ENCODE peak calls at places on chromosomes 5 and 9, in ten cellular contexts. One of them, this sample, is unnamed.

GRCh38 chr5:61298580-61298979 is 33.5 kb upstream of the ZSWIM6 start:
- DNase-seq in fibroblast of lung: peak; percentile 80
- DNase-seq in SJSA1: no peak
- DNase-seq in HepG2: peak; percentile 27
- DNase-seq in heart left ventricle: no peak
- DNase-seq in CD8-positive, alpha-beta T cell: no peak
- DNase-seq in left ventricle myocardium inferior: no peak
- DNase-seq in A549: no peak
- DNase-seq in endothelial cell of umbilical vein: peak; percentile 64
- DNase-seq in IMR-90: peak; percentile 89
- DNase-seq in this sample: no peak

GRCh38 chr5:1322955-1323802 is 21.7 kb downstream of the CLPTM1L start:
- DNase-seq in left ventricle myocardium inferior: no peak
- DNase-seq in CD8-positive, alpha-beta T cell: no peak
- DNase-seq in fibroblast of lung: no peak
- DNase-seq in IMR-90: no peak
- DNase-seq in A549: no peak
- DNase-seq in endothelial cell of umbilical vein: no peak
- DNase-seq in heart left ventricle: no peak
- DNase-seq in HepG2: no peak
- DNase-seq in SJSA1: no peak
- DNase-seq in this sample: no peak

GRCh38 chr9:104858271-104858670 is 69.7 kb downstream of the ABCA1 start:
- DNase-seq in IMR-90: peak; percentile 75
- DNase-seq in left ventricle myocardium inferior: no peak
- DNase-seq in A549: no peak
- DNase-seq in fibroblast of lung: peak; percentile 88
- DNase-seq in endothelial cell of umbilical vein: no peak
- DNase-seq in SJSA1: no peak
- DNase-seq in HepG2: no peak
- DNase-seq in CD8-positive, alpha-beta T cell: no peak
- DNase-seq in heart left ventricle: no peak
- DNase-seq in this sample: no peak

GRCh38 chr5:115179068-115179958 is 9.6 kb upstream of the TRIM36 start:
- DNase-seq in endothelial cell of umbilical vein: no peak
- DNase-seq in CD8-positive, alpha-beta T cell: no peak
- DNase-seq in left ventricle myocardium inferior: no peak
- DNase-seq in heart left ventricle: no peak
- DNase-seq in IMR-90: no peak
- DNase-seq in HepG2: no peak
- DNase-seq in SJSA1: no peak
- DNase-seq in fibroblast of lung: peak; percentile 20
- DNase-seq in A549: no peak
- DNase-seq in this sample: no peak

GRCh38 chr5:39675676-39676075 is 250.9 kb upstream of the DAB2 start:
- DNase-seq in CD8-positive, alpha-beta T cell: no peak
- DNase-seq in A549: no peak
- DNase-seq in IMR-90: no peak
- DNase-seq in heart left ventricle: no peak
- DNase-seq in left ventricle myocardium inferior: no peak
- DNase-seq in SJSA1: peak; percentile 47
- DNase-seq in HepG2: no peak
- DNase-seq in endothelial cell of umbilical vein: no peak
- DNase-seq in fibroblast of lung: no peak
- DNase-seq in this sample: no peak

GRCh38 chr9:120941046-120941770 is 14.6 kb upstream of the TRAF1 start:
- DNase-seq in left ventricle myocardium inferior: no peak
- DNase-seq in heart left ventricle: no peak
- DNase-seq in fibroblast of lung: peak; percentile 59
- DNase-seq in HepG2: no peak
- DNase-seq in endothelial cell of umbilical vein: no peak
- DNase-seq in A549: peak; percentile 56
- DNase-seq in CD8-positive, alpha-beta T cell: no peak
- DNase-seq in IMR-90: peak; percentile 60
- DNase-seq in SJSA1: no peak
- DNase-seq in this sample: no peak

GRCh38 chr5:14341571-14342225 is 198.6 kb downstream of the TRIO start:
- DNase-seq in HepG2: no peak
- DNase-seq in CD8-positive, alpha-beta T cell: no peak
- DNase-seq in A549: no peak
- DNase-seq in SJSA1: no peak
- DNase-seq in heart left ventricle: no peak
- DNase-seq in left ventricle myocardium inferior: no peak
- DNase-seq in endothelial cell of umbilical vein: peak; percentile 18
- DNase-seq in IMR-90: no peak
- DNase-seq in fibroblast of lung: no peak
- DNase-seq in this sample: no peak

GRCh38 chr9:8718121-8718725 is 918.6 kb upstream of the DMAC1 start:
- DNase-seq in HepG2: no peak
- DNase-seq in CD8-positive, alpha-beta T cell: no peak
- DNase-seq in heart left ventricle: no peak
- DNase-seq in IMR-90: peak; percentile 65
- DNase-seq in endothelial cell of umbilical vein: peak; percentile 53
- DNase-seq in SJSA1: no peak
- DNase-seq in fibroblast of lung: peak; percentile 87
- DNase-seq in left ventricle myocardium inferior: no peak
- DNase-seq in A549: no peak
- DNase-seq in this sample: no peak

GRCh38 chr5:158433634-158434033 is 574.7 kb upstream of the CLINT1 start:
- DNase-seq in SJSA1: no peak
- DNase-seq in endothelial cell of umbilical vein: no peak
- DNase-seq in left ventricle myocardium inferior: no peak
- DNase-seq in HepG2: no peak
- DNase-seq in A549: no peak
- DNase-seq in fibroblast of lung: no peak
- DNase-seq in IMR-90: no peak
- DNase-seq in CD8-positive, alpha-beta T cell: no peak
- DNase-seq in heart left ventricle: no peak
- DNase-seq in this sample: no peak

GRCh38 chr5:158434749-158435148 is 575.8 kb upstream of the CLINT1 start:
- DNase-seq in heart left ventricle: no peak
- DNase-seq in fibroblast of lung: no peak
- DNase-seq in HepG2: no peak
- DNase-seq in IMR-90: no peak
- DNase-seq in SJSA1: no peak
- DNase-seq in endothelial cell of umbilical vein: no peak
- DNase-seq in A549: no peak
- DNase-seq in left ventricle myocardium inferior: no peak
- DNase-seq in CD8-positive, alpha-beta T cell: no peak
- DNase-seq in this sample: no peak

GRCh38 chr5:158430166-158430828 is 571.4 kb upstream of the CLINT1 start:
- DNase-seq in A549: no peak
- DNase-seq in endothelial cell of umbilical vein: no peak
- DNase-seq in HepG2: no peak
- DNase-seq in IMR-90: no peak
- DNase-seq in CD8-positive, alpha-beta T cell: no peak
- DNase-seq in SJSA1: no peak
- DNase-seq in fibroblast of lung: no peak
- DNase-seq in heart left ventricle: no peak
- DNase-seq in left ventricle myocardium inferior: no peak
- DNase-seq in this sample: no peak

GRCh38 chr5:158429564-158429963 is 570.6 kb upstream of the CLINT1 start:
- DNase-seq in fibroblast of lung: no peak
- DNase-seq in IMR-90: no peak
- DNase-seq in endothelial cell of umbilical vein: no peak
- DNase-seq in SJSA1: no peak
- DNase-seq in CD8-positive, alpha-beta T cell: no peak
- DNase-seq in HepG2: no peak
- DNase-seq in left ventricle myocardium inferior: no peak
- DNase-seq in heart left ventricle: no peak
- DNase-seq in A549: no peak
- DNase-seq in this sample: no peak

GRCh38 chr5:158431369-158432029 is 572.6 kb upstream of the CLINT1 start:
- DNase-seq in left ventricle myocardium inferior: no peak
- DNase-seq in A549: no peak
- DNase-seq in endothelial cell of umbilical vein: no peak
- DNase-seq in IMR-90: no peak
- DNase-seq in HepG2: no peak
- DNase-seq in fibroblast of lung: no peak
- DNase-seq in SJSA1: no peak
- DNase-seq in CD8-positive, alpha-beta T cell: no peak
- DNase-seq in heart left ventricle: peak; percentile 34
- DNase-seq in this sample: no peak
- H3K9me3 ChIP-seq in left ventricle myocardium inferior: peaks cover 13% of the 10 kb centered on the region
- H3K9me3 ChIP-seq in A549: no peaks in the 10 kb centered on the region
- H3K9me3 ChIP-seq in endothelial cell of umbilical vein: no peaks in the 10 kb centered on the region
- H3K9me3 ChIP-seq in IMR-90: no peaks in the 10 kb centered on the region
- H3K9me3 ChIP-seq in HepG2: peaks cover 26% of the 10 kb centered on the region
- H3K9me3 ChIP-seq in fibroblast of lung: no peaks in the 10 kb centered on the region
- H3K9me3 ChIP-seq in SJSA1: no peaks in the 10 kb centered on the region
- H3K9me3 ChIP-seq in CD8-positive, alpha-beta T cell: no peaks in the 10 kb centered on the region
- H3K9me3 ChIP-seq in heart left ventricle: no peaks in the 10 kb centered on the region
- H3K9me3 ChIP-seq in this sample: no peaks in the 10 kb centered on the region

DNA sequence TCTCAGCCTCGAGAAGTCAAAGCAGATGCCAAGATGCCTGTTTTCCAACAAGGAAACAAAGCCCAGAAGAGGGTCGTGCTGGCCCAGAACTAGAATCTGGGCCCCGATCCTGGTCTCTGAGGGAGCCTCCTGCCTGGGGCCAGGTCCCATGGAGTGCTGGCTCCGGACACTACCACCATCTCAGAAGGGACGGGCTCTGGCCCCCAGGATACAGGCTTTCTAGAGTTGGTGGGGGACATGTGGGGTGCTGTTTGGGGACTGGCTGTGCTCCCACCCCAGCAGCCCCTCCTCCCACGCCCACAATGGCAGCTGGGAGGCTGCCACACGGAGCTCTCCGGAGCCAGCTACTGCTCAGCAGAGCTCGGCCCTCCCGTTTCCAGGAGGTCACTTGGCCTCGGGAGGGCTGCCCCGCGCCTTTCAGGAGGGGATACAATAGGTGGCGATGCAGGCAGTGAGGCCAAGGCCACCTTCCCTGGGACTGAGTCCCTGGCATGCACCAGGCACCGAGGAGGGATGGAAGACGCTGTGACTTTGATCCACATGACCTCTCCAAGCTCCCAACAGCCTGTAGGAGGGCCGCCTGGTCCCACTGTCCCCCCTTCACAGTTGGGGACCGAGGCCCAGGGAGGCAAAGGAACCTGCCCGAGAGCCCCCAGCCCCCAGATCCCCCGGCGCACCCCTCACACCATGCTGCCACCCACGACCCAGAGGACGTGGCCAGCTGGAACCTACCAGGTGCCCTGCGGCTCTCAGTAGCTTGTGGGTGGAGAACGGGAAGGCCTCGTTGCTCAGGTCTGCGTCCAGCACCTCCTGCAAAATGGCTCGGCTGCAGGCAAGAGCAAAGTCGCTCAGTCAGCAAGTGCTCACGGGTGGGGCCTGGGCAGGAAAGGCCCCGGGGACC is 48.5 kb downstream of the DBH start:
- DNase-seq in SJSA1: no peak
- DNase-seq in HepG2: no peak
- DNase-seq in heart left ventricle: peak; percentile 27
- DNase-seq in IMR-90: no peak
- DNase-seq in left ventricle myocardium inferior: peak; percentile 31
- DNase-seq in A549: no peak
- DNase-seq in CD8-positive, alpha-beta T cell: no peak
- DNase-seq in endothelial cell of umbilical vein: no peak
- DNase-seq in fibroblast of lung: no peak
- DNase-seq in this sample: no peak
- H3K4me1 ChIP-seq in SJSA1: no peaks in the 10 kb centered on the region
- H3K4me1 ChIP-seq in HepG2: no peaks in the 10 kb centered on the region
- H3K4me1 ChIP-seq in heart left ventricle: peaks cover 31% of the 10 kb centered on the region
- H3K4me1 ChIP-seq in IMR-90: no peaks in the 10 kb centered on the region
- H3K4me1 ChIP-seq in left ventricle myocardium inferior: peaks cover 39% of the 10 kb centered on the region
- H3K4me1 ChIP-seq in A549: no peaks in the 10 kb centered on the region
- H3K4me1 ChIP-seq in CD8-positive, alpha-beta T cell: peaks cover 31% of the 10 kb centered on the region
- H3K4me1 ChIP-seq in endothelial cell of umbilical vein: peaks cover 6% of the 10 kb centered on the region
- H3K4me1 ChIP-seq in fibroblast of lung: peaks cover 6% of the 10 kb centered on the region
- H3K4me1 ChIP-seq in this sample: peaks cover 10% of the 10 kb centered on the region

GRCh38 chr5:139692148-139692547 is 44.0 kb downstream of the CXXC5 start:
- DNase-seq in endothelial cell of umbilical vein: no peak
- DNase-seq in fibroblast of lung: no peak
- DNase-seq in left ventricle myocardium inferior: no peak
- DNase-seq in HepG2: no peak
- DNase-seq in CD8-positive, alpha-beta T cell: no peak
- DNase-seq in A549: no peak
- DNase-seq in SJSA1: no peak
- DNase-seq in heart left ventricle: no peak
- DNase-seq in IMR-90: no peak
- DNase-seq in this sample: no peak

GRCh38 chr5:139688712-139689413 is 40.7 kb downstream of the CXXC5 start:
- DNase-seq in endothelial cell of umbilical vein: no peak
- DNase-seq in SJSA1: no peak
- DNase-seq in A549: no peak
- DNase-seq in heart left ventricle: no peak
- DNase-seq in IMR-90: no peak
- DNase-seq in left ventricle myocardium inferior: no peak
- DNase-seq in HepG2: no peak
- DNase-seq in CD8-positive, alpha-beta T cell: no peak
- DNase-seq in fibroblast of lung: no peak
- DNase-seq in this sample: no peak

GRCh38 chr5:139691275-139691629 is 43.1 kb downstream of the CXXC5 start:
- DNase-seq in fibroblast of lung: no peak
- DNase-seq in CD8-positive, alpha-beta T cell: no peak
- DNase-seq in IMR-90: no peak
- DNase-seq in HepG2: no peak
- DNase-seq in left ventricle myocardium inferior: no peak
- DNase-seq in A549: no peak
- DNase-seq in endothelial cell of umbilical vein: no peak
- DNase-seq in heart left ventricle: no peak
- DNase-seq in SJSA1: no peak
- DNase-seq in this sample: no peak

GRCh38 chr5:139689631-139690384 is 41.7 kb downstream of the CXXC5 start:
- DNase-seq in fibroblast of lung: no peak
- DNase-seq in HepG2: no peak
- DNase-seq in endothelial cell of umbilical vein: peak; percentile 53
- DNase-seq in CD8-positive, alpha-beta T cell: no peak
- DNase-seq in IMR-90: no peak
- DNase-seq in SJSA1: peak; percentile 62
- DNase-seq in heart left ventricle: no peak
- DNase-seq in A549: peak; percentile 41
- DNase-seq in left ventricle myocardium inferior: no peak
- DNase-seq in this sample: no peak

DNA sequence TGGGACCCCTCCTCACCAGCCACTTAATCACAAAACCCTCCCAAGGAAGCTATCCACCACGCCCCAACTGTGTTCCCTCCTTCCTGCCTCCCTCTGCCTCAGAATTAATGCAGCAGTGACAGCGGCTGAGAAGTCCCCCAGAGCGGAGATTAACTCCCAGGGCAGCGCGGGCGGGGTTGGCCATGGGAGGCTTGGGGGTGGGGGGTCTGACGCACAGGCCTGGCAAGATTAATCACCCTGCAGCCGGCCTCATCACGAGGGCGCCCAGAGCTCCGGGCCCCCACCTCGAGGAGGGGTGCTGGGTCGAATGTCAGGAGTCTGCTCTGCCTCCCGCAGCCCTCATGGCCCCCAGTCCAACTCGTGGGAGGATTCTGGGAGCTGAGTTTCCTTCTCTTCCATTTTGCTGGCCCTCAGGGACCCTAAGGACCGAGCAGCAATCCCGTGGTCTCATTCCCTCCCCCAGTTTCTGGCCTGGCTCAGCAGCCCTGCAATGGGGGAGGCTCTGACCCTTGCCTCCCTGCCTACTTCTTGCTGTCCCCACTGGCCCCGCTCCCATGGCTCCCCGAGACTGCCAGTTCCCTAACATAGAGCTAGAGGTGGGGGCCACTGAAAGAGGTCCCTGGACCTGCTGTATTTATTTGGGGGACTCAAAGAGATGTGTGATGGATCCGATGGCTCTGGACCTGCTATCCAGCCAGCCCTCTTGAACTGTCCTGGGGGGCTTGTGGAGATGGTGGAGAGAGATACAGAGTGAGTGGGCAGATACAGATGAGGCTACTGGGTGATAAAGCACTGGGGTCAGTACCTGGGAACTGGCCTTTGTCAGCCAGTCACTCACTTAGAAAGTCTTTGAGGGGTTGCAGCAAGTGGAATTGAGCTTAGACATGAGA is 42.5 kb downstream of the CXXC5 start:
- DNase-seq in A549: no peak
- DNase-seq in heart left ventricle: no peak
- DNase-seq in fibroblast of lung: peak; percentile 77
- DNase-seq in left ventricle myocardium inferior: no peak
- DNase-seq in endothelial cell of umbilical vein: no peak
- DNase-seq in IMR-90: peak; percentile 61
- DNase-seq in HepG2: no peak
- DNase-seq in CD8-positive, alpha-beta T cell: no peak
- DNase-seq in SJSA1: no peak
- DNase-seq in this sample: no peak
- H3K27ac ChIP-seq in A549: peak overlapping the region; percentile 20
- H3K27ac ChIP-seq in heart left ventricle: no peak overlapping the region
- H3K27ac ChIP-seq in fibroblast of lung: no peak overlapping the region
- H3K27ac ChIP-seq in left ventricle myocardium inferior: peak overlapping the region; percentile 85
- H3K27ac ChIP-seq in endothelial cell of umbilical vein: no peak overlapping the region
- H3K27ac ChIP-seq in IMR-90: peak overlapping the region; percentile 26
- H3K27ac ChIP-seq in HepG2: no peak overlapping the region
- H3K27ac ChIP-seq in CD8-positive, alpha-beta T cell: no peak overlapping the region
- H3K27ac ChIP-seq in SJSA1: no peak overlapping the region
- H3K27ac ChIP-seq in this sample: peak overlapping the region; percentile 85

GRCh38 chr5:141319202-141319601 is 1.4 kb downstream of the TAF7 start:
- DNase-seq in endothelial cell of umbilical vein: no peak
- DNase-seq in CD8-positive, alpha-beta T cell: no peak
- DNase-seq in heart left ventricle: no peak
- DNase-seq in IMR-90: no peak
- DNase-seq in HepG2: no peak
- DNase-seq in SJSA1: peak; percentile 13
- DNase-seq in A549: no peak
- DNase-seq in fibroblast of lung: no peak
- DNase-seq in left ventricle myocardium inferior: no peak
- DNase-seq in this sample: no peak
- H3K9me3 ChIP-seq in endothelial cell of umbilical vein: peaks cover 15% of the 10 kb centered on the region
- H3K9me3 ChIP-seq in CD8-positive, alpha-beta T cell: peaks cover 52% of the 10 kb centered on the region
- H3K9me3 ChIP-seq in heart left ventricle: peaks cover 4% of the 10 kb centered on the region
- H3K9me3 ChIP-seq in IMR-90: peaks cover 50% of the 10 kb centered on the region
- H3K9me3 ChIP-seq in HepG2: peaks cover 48% of the 10 kb centered on the region
- H3K9me3 ChIP-seq in SJSA1: peaks cover 29% of the 10 kb centered on the region
- H3K9me3 ChIP-seq in A549: peaks cover 83% of the 10 kb centered on the region
- H3K9me3 ChIP-seq in fibroblast of lung: peaks cover 12% of the 10 kb centered on the region
- H3K9me3 ChIP-seq in left ventricle myocardium inferior: peaks cover 73% of the 10 kb centered on the region
- H3K9me3 ChIP-seq in this sample: peaks cover 49% of the 10 kb centered on the region